ENCODE peak calls at places on chromosomes 11 and 22, in nine cellular contexts. X is psoas muscle, D is A549, J is upper lobe of right lung, G is GM23338, M is neural progenitor cell, T is MM.1S, Q is upper lobe of left lung, V is right atrium auricular region. L is an unnamed sample. For H3K4me1, the result is how much of the 10 kb centered on the place peaks cover.

GRCh38 chr11:132311703-132312102 is 941.3 kb downstream of the NTM start:
- DNase-seq in X (no peak), D (no peak), J (no peak), G (no peak), M (no peak), T (no peak), Q (no peak), V (no peak), L (no peak)

GRCh38 chr11:12704049-12704448 is 29.8 kb downstream of the TEAD1 start:
- DNase-seq in X (no peak), D (no peak), J (no peak), G (no peak), M (no peak), T (no peak), Q (no peak), V (no peak), L (no peak)

GRCh38 chr11:95078526-95078925 is 11.1 kb upstream of the ENDOD1 start:
- DNase-seq in X (no peak), D (no peak), J (no peak), G (no peak), M (no peak), T (no peak), Q (no peak), V (no peak), L (no peak)

GRCh38 chr11:115919341-115920086 is 415.3 kb upstream of the CADM1 start:
- DNase-seq in X (no peak), D (peak), J (no peak), G (no peak), M (no peak), T (no peak), Q (peak), V (no peak), L (no peak)

GRCh38 chr11:120248551-120249278 is 8.8 kb downstream of the POU2F3 start:
- DNase-seq in X (no peak), D (no peak), J (no peak), G (no peak), M (no peak), T (no peak), Q (no peak), V (no peak), L (no peak)

GRCh38 chr22:43158778-43159483 is 7.6 kb downstream of the TSPO start:
- DNase-seq in X (peak), D (no peak), J (no peak), G (no peak), M (no peak), T (no peak), Q (no peak), V (no peak), L (no peak)

GRCh38 chr22:23079814-23080521 is 9.6 kb downstream of the GNAZ start:
- DNase-seq in X (no peak), D (no peak), J (no peak), G (no peak), M (no peak), T (no peak), Q (no peak), V (no peak), L (no peak)

GRCh38 chr22:33803371-33803770 is 116.9 kb downstream of the LARGE1 start:
- DNase-seq in X (no peak), D (no peak), J (no peak), G (no peak), M (no peak), T (no peak), Q (no peak), V (no peak), L (no peak)

GRCh38 chr11:2036863-2037486 is 39.3 kb upstream of the H19 start:
- DNase-seq in X (no peak), D (no peak), J (no peak), G (no peak), M (no peak), T (no peak), Q (no peak), V (no peak), L (no peak)

DNA sequence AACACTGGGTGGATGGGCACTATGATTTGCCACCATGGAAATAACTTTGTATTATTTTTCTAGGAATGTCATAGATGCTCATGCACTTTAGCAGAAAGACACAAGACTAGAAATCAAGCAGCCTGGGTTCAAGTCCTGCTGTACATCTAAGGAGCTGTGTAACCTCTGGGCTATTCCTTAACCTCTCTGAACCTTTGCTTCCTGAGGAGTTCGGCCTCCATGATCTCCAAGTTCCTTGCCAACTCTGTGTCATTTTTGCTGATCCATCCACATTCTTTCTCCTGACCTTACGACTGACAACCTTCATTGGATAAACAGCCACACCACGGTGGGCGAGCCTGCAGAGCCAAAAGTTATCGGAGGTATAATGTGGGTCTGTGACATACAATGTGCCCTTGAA is 24.1 kb downstream of the ETS1 start:
- DNase-seq in X (no peak), D (no peak), J (no peak), G (no peak), M (no peak), T (no peak), Q (no peak), V (no peak), L (no peak)
- H3K4me1 ChIP-seq in X (under half), D (under half), J (under half), G (under half), M (under half), T (under half), Q (under half), V (under half), L (under half)

GRCh38 chr11:46010100-46010499 is 87.6 kb downstream of the LARGE2 start:
- DNase-seq in X (no peak), D (no peak), J (no peak), G (no peak), M (no peak), T (no peak), Q (no peak), V (no peak), L (no peak)

GRCh38 chr11:46015941-46016340 is 93.5 kb downstream of the LARGE2 start:
- DNase-seq in X (no peak), D (no peak), J (no peak), G (no peak), M (no peak), T (no peak), Q (no peak), V (no peak), L (no peak)

GRCh38 chr11:46017341-46017740 is 94.9 kb downstream of the LARGE2 start:
- DNase-seq in X (no peak), D (no peak), J (no peak), G (no peak), M (no peak), T (no peak), Q (no peak), V (no peak), L (no peak)

GRCh38 chr11:46009647-46010046 is 87.2 kb downstream of the LARGE2 start:
- DNase-seq in X (no peak), D (no peak), J (no peak), G (no peak), M (no peak), T (no peak), Q (no peak), V (no peak), L (no peak)

DNA sequence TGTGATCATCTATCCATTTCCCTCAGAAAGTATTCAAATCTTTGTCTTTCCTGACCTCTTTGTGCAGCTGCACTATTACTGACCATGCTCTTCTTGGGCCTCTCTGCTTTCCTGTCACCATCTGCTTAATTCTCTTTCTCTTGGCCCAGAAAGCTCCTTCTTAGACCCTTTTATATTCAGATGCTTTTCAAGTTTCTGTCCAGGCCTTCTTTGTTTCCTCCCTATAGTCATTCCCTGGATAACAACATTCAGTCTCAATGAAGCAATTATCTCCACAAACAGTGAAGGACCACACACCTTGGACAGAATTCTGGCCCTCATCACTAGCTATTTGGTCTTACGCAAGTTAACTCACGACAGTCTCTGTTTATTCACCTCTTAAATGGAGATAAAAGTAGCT is 89.7 kb downstream of the LARGE2 start:
- DNase-seq in X (no peak), D (no peak), J (no peak), G (peak), M (peak), T (no peak), Q (no peak), V (no peak), L (no peak)
- TF ChIP-seq CTCF in X (no peak), D (no peak), J (no peak), G (no peak), M (no peak), T (no peak), Q (no peak), V (no peak), L (no peak)

GRCh38 chr11:86140334-86140733 is 71.5 kb upstream of the PICALM start:
- DNase-seq in X (no peak), D (no peak), J (no peak), G (no peak), M (no peak), T (no peak), Q (no peak), V (no peak), L (no peak)
- H3K4me3 ChIP-seq in X (no peak), D (no peak), J (no peak), G (no peak), M (no peak), T (no peak), Q (no peak), V (no peak), L (no peak)

DNA sequence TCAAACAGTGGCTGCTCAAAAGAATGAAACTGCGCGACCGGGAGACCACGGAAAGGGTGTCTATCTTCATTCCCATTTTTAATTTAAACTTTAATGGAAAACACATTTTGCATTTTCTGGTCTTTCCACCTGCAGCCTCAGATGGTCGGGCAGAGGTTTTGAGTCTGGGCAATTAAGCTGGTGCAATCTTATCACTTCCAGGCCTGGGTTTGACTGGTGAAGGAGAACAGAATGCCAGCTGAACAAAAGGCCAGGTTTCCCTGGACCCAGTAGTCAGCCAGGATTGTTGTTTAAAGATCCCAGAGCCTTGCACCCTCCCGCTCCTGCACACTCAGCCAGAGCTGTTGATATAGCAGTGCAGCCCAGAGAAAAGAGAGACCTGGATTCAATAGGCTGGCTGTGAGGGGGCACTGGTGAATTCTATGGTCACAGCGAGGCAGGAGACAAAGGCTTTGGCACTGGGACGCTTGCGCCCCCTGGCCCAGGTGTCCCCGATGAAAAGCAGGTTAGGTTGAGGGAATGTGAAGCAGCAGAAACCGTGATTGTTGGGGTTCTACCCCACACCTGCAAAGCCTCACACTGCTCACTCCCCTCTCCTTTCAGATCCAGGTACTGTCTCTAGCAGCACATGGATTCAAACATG is 83.6 kb downstream of the FLI1 start:
- DNase-seq in X (no peak), D (no peak), J (no peak), G (peak), M (peak), T (no peak), Q (no peak), V (no peak), L (no peak)
- H3K4me1 ChIP-seq in X (under half), D (under half), J (under half), G (under half), M (under half), T (under half), Q (under half), V (under half), L (under half)